ENCODE peak calls at places on chromosomes 3 and 15, in eight cellular contexts. A, M, O, N, H, S, X and E are unnamed samples.

GRCh38 chr3:136544532-136544931 is 207.6 kb downstream of the STAG1 start:
- DNase-seq in A (no peak), M (peak; percentile 7), O (no peak), N (no peak), H (peak; percentile 14), S (no peak), X (no peak), E (no peak)

GRCh38 chr15:62324382-62324781 is 159.3 kb upstream of the C2CD4B start:
- DNase-seq in A (no peak), M (no peak), O (no peak), N (no peak), H (no peak), S (no peak), X (no peak), E (no peak)

GRCh38 chr15:94002026-94002425 is 229.3 kb upstream of the MCTP2 start:
- DNase-seq in A (no peak), M (no peak), O (no peak), N (no peak), H (no peak), S (no peak), X (no peak), E (no peak)

GRCh38 chr15:61794276-61794675 is 266.0 kb downstream of the VPS13C start:
- DNase-seq in A (no peak), M (no peak), O (no peak), N (no peak), H (peak; percentile 11), S (no peak), X (no peak), E (no peak)

GRCh38 chr15:59199775-59200465 is 6.7 kb upstream of the LDHAL6B start:
- DNase-seq in A (no peak), M (peak; percentile 69), O (no peak), N (no peak), H (peak; percentile 70), S (no peak), X (no peak), E (no peak)

GRCh38 chr15:73352082-73352481 is 16.7 kb downstream of the HCN4 start:
- DNase-seq in A (no peak), M (peak; percentile 14), O (no peak), N (no peak), H (no peak), S (no peak), X (no peak), E (no peak)

GRCh38 chr3:123658860-123659221 is 74.0 kb upstream of the HACD2 start:
- DNase-seq in A (no peak), M (peak; percentile 27), O (no peak), N (no peak), H (no peak), S (peak; percentile 42), X (no peak), E (no peak)

GRCh38 chr3:45960289-45960688 is 17.0 kb downstream of the CXCR6 start:
- DNase-seq in A (no peak), M (no peak), O (no peak), N (no peak), H (no peak), S (no peak), X (no peak), E (no peak)

GRCh38 chr3:192772495-192772894 is 45.2 kb upstream of the FGF12 start:
- DNase-seq in A (peak; percentile 32), M (peak; percentile 25), O (peak; percentile 3), N (no peak), H (peak; percentile 39), S (peak; percentile 31), X (peak; percentile 50), E (peak; percentile 15)

GRCh38 chr3:187684880-187685279 is 14.7 kb upstream of the SST start:
- DNase-seq in A (no peak), M (peak; percentile 33), O (peak; percentile 9), N (no peak), H (peak; percentile 20), S (no peak), X (no peak), E (no peak)

GRCh38 chr15:59439571-59439970 is 1.6 kb downstream of the FAM81A start:
- DNase-seq in A (no peak), M (no peak), O (no peak), N (no peak), H (no peak), S (no peak), X (no peak), E (no peak)